ENCODE peak calls at places on chromosomes 16 and 17, in four cellular contexts. One of them, this sample, is unnamed.

GRCh38 chr16:57665541-57665940 is 2.6 kb upstream of the ADGRG3 start:
- DNase-seq in HL-60: no peak
- DNase-seq in GM12878: no peak
- DNase-seq in K562: no peak
- DNase-seq in this sample: no peak

GRCh38 chr17:82814834-82815233 is 25.0 kb downstream of the ZNF750 start:
- DNase-seq in K562: no peak
- DNase-seq in HL-60: no peak
- DNase-seq in GM12878: no peak
- DNase-seq in this sample: no peak

GRCh38 chr17:72560303-72561247 is 439.8 kb downstream of the SOX9 start:
- DNase-seq in K562: peak; percentile 81
- DNase-seq in GM12878: no peak
- DNase-seq in HL-60: peak; percentile 26
- DNase-seq in this sample: peak; percentile 77

GRCh38 chr17:75842963-75843576 is 1.1 kb downstream of the UNC13D start:
- DNase-seq in GM12878: no peak
- DNase-seq in HL-60: no peak
- DNase-seq in K562: peak; percentile 45
- DNase-seq in this sample: no peak

GRCh38 chr17:21368545-21369246 is 7.5 kb upstream of the KCNJ12 start:
- DNase-seq in HL-60: peak; percentile 18
- DNase-seq in GM12878: no peak
- DNase-seq in K562: no peak
- DNase-seq in this sample: no peak

GRCh38 chr17:73568934-73569333 is 75.3 kb downstream of the SDK2 start:
- DNase-seq in HL-60: no peak
- DNase-seq in K562: no peak
- DNase-seq in GM12878: no peak
- DNase-seq in this sample: no peak

GRCh38 chr17:41061969-41062368 is 2.1 kb upstream of the KRTAP2-3 start:
- DNase-seq in HL-60: no peak
- DNase-seq in K562: no peak
- DNase-seq in GM12878: no peak
- DNase-seq in this sample: no peak

GRCh38 chr17:27315796-27316465 is 22.0 kb downstream of the WSB1 start:
- DNase-seq in K562: no peak
- DNase-seq in HL-60: no peak
- DNase-seq in GM12878: no peak
- DNase-seq in this sample: no peak

GRCh38 chr17:75048396-75048933 is 1.4 kb downstream of the KCTD2 start:
- DNase-seq in K562: no peak
- DNase-seq in HL-60: no peak
- DNase-seq in GM12878: no peak
- DNase-seq in this sample: no peak

GRCh38 chr17:38980455-38981217 is 13.4 kb upstream of the FBXO47 start:
- DNase-seq in GM12878: no peak
- DNase-seq in HL-60: no peak
- DNase-seq in K562: no peak
- DNase-seq in this sample: no peak

GRCh38 chr17:40323731-40324650 is 15.0 kb downstream of the RARA start:
- DNase-seq in K562: no peak
- DNase-seq in HL-60: no peak
- DNase-seq in GM12878: no peak
- DNase-seq in this sample: no peak

DNA sequence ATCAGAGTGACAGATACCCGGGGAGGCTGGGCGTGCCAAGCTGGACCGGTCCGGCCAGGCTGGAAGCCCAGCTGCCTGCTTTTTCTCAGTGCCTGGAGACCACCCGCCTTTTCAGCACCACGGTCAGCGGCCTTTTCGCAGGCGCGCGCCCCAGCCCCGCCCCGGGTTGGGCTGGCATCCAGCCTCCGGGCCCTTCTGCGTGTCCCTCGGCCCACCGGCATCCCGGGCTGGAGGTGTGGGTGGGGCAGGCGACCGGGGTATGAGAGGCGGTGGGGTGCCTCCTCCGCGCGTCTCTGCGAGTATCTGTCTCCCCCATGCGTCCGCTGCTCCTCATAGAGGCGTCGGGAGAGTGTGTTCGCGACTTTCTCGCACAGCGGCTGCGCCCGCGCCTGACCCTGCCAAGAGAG is 102.5 kb downstream of the MRM1 start:
- DNase-seq in K562: peak; percentile 87
- DNase-seq in HL-60: no peak
- DNase-seq in GM12878: no peak
- DNase-seq in this sample: peak; percentile 41
- TF ChIP-seq SPI1 in K562: no peak
- TF ChIP-seq SPI1 in HL-60: no peak
- TF ChIP-seq SPI1 in GM12878: no peak
- TF ChIP-seq SPI1 in this sample: no peak

GRCh38 chr16:53781023-53781605 is 77.2 kb downstream of the FTO start:
- DNase-seq in HL-60: no peak
- DNase-seq in K562: no peak
- DNase-seq in GM12878: no peak
- DNase-seq in this sample: no peak
- TF ChIP-seq SPI1 in HL-60: no peak
- TF ChIP-seq SPI1 in K562: no peak
- TF ChIP-seq SPI1 in GM12878: no peak
- TF ChIP-seq SPI1 in this sample: no peak

GRCh38 chr17:66965801-66966528 is 1.5 kb downstream of the CACNG4 start:
- DNase-seq in HL-60: no peak
- DNase-seq in K562: no peak
- DNase-seq in GM12878: no peak
- DNase-seq in this sample: no peak
- TF ChIP-seq SPI1 in HL-60: no peak
- TF ChIP-seq SPI1 in K562: no peak
- TF ChIP-seq SPI1 in GM12878: no peak
- TF ChIP-seq SPI1 in this sample: no peak

GRCh38 chr16:11497329-11497805 is 89.4 kb downstream of the LITAF start:
- DNase-seq in GM12878: peak; percentile 37
- DNase-seq in HL-60: peak; percentile 40
- DNase-seq in K562: no peak
- DNase-seq in this sample: no peak
- TF ChIP-seq SPI1 in GM12878: no peak
- TF ChIP-seq SPI1 in HL-60: no peak
- TF ChIP-seq SPI1 in K562: no peak
- TF ChIP-seq SPI1 in this sample: no peak